ENCODE peak calls at places on chromosome 16, in seven cellular contexts. V is AG04450, C is B cell, X is brain microvascular endothelial cell, S is K562, P is nephron progenitor cell, T is thoracic aorta. N is an unnamed sample.

GRCh38 chr16:22008215-22009142 is 568 bp downstream of the MOSMO start:
- DNase-seq in V (no peak), C (peak), X (no peak), S (no peak), P (peak), T (no peak), N (peak)

GRCh38 chr16:84340305-84341040 is 27.9 kb upstream of the ATP2C2 start:
- DNase-seq in V (no peak), C (no peak), X (no peak), S (no peak), P (no peak), T (no peak), N (no peak)

GRCh38 chr16:23365602-23366240 is 63.6 kb downstream of the SCNN1B start:
- DNase-seq in V (no peak), C (no peak), X (no peak), S (no peak), P (no peak), T (no peak), N (no peak)

GRCh38 chr16:88599092-88599733 is 29.0 kb downstream of the ZC3H18 start:
- DNase-seq in V (no peak), C (no peak), X (no peak), S (no peak), P (no peak), T (peak), N (no peak)

GRCh38 chr16:73473713-73474112 is 425.8 kb upstream of the ZFHX3 start:
- DNase-seq in V (no peak), C (no peak), X (no peak), S (no peak), P (no peak), T (no peak), N (no peak)

GRCh38 chr16:49407873-49408565 is 34.4 kb downstream of the C16orf78 start:
- DNase-seq in V (peak), C (peak), X (peak), S (peak), P (peak), T (peak), N (peak)

GRCh38 chr16:81863630-81864352 is 84.7 kb downstream of the PLCG2 start:
- DNase-seq in V (no peak), C (peak), X (no peak), S (no peak), P (no peak), T (no peak), N (peak)

GRCh38 chr16:4679854-4680636 is 13.3 kb upstream of the NUDT16L1 start:
- DNase-seq in V (peak), C (no peak), X (no peak), S (no peak), P (no peak), T (no peak), N (no peak)

GRCh38 chr16:19344224-19344801 is 58.8 kb downstream of the CLEC19A start:
- DNase-seq in V (no peak), C (no peak), X (no peak), S (no peak), P (no peak), T (no peak), N (no peak)

GRCh38 chr16:89905511-89906140 is 13.0 kb upstream of the MC1R start:
- DNase-seq in V (no peak), C (no peak), X (no peak), S (no peak), P (no peak), T (no peak), N (no peak)

GRCh38 chr16:81505011-81505660 is 60.5 kb downstream of the CMIP start:
- DNase-seq in V (no peak), C (peak), X (no peak), S (peak), P (peak), T (no peak), N (peak)

GRCh38 chr16:14415291-14415690 is 214.8 kb downstream of the PARN start:
- DNase-seq in V (no peak), C (no peak), X (no peak), S (no peak), P (no peak), T (no peak), N (no peak)

GRCh38 chr16:53414381-53414780 is 19.9 kb upstream of the RBL2 start:
- DNase-seq in V (no peak), C (no peak), X (no peak), S (no peak), P (no peak), T (no peak), N (no peak)

GRCh38 chr16:64900517-64900916 is 221.3 kb downstream of the CDH11 start:
- DNase-seq in V (no peak), C (no peak), X (no peak), S (no peak), P (no peak), T (no peak), N (no peak)

GRCh38 chr16:76371441-76371840 is 94.2 kb downstream of the CNTNAP4 start:
- DNase-seq in V (no peak), C (no peak), X (no peak), S (no peak), P (no peak), T (no peak), N (no peak)

GRCh38 chr16:88669986-88670385 is 7.1 kb upstream of the MVD start:
- DNase-seq in V (no peak), C (no peak), X (no peak), S (no peak), P (no peak), T (no peak), N (no peak)

GRCh38 chr16:83402160-83402794 is 405.5 kb upstream of the HSBP1 start:
- DNase-seq in V (no peak), C (no peak), X (no peak), S (no peak), P (no peak), T (no peak), N (no peak)

GRCh38 chr16:76450890-76451289 is 173.7 kb downstream of the CNTNAP4 start:
- DNase-seq in V (no peak), C (no peak), X (no peak), S (no peak), P (peak), T (no peak), N (no peak)

GRCh38 chr16:90018297-90019200 is 707 bp downstream of the DBNDD1 start:
- DNase-seq in V (no peak), C (no peak), X (no peak), S (peak), P (peak), T (no peak), N (no peak)

GRCh38 chr16:71629617-71630016 is 3.6 kb downstream of the MARVELD3 start:
- DNase-seq in V (no peak), C (no peak), X (no peak), S (no peak), P (no peak), T (no peak), N (no peak)

GRCh38 chr16:71626858-71627213 is 852 bp downstream of the MARVELD3 start:
- DNase-seq in V (no peak), C (no peak), X (no peak), S (peak), P (no peak), T (no peak), N (no peak)

GRCh38 chr16:71628810-71629209 is 2.8 kb downstream of the MARVELD3 start:
- DNase-seq in V (no peak), C (no peak), X (peak), S (no peak), P (no peak), T (no peak), N (no peak)

GRCh38 chr16:71626018-71626857 is at the start of gene MARVELD3:
- DNase-seq in V (no peak), C (peak), X (no peak), S (peak), P (peak), T (no peak), N (peak)

GRCh38 chr16:71627631-71628236 is 1.8 kb downstream of the MARVELD3 start:
- DNase-seq in V (no peak), C (no peak), X (no peak), S (peak), P (no peak), T (no peak), N (no peak)
- TF ChIP-seq CTCF in V (no peak), C (no peak), X (no peak), S (no peak), P (no peak), T (no peak), N (no peak)

GRCh38 chr16:66421891-66422290 is 5.2 kb upstream of the BEAN1 start:
- DNase-seq in V (no peak), C (no peak), X (no peak), S (no peak), P (no peak), T (no peak), N (no peak)

GRCh38 chr16:66420396-66420795 is 6.7 kb upstream of the BEAN1 start:
- DNase-seq in V (no peak), C (no peak), X (no peak), S (no peak), P (no peak), T (no peak), N (no peak)

GRCh38 chr16:66418165-66418962 is 8.7 kb upstream of the BEAN1 start:
- DNase-seq in V (no peak), C (no peak), X (no peak), S (no peak), P (no peak), T (no peak), N (no peak)

GRCh38 chr16:66416981-66417700 is 10.0 kb upstream of the BEAN1 start:
- DNase-seq in V (no peak), C (no peak), X (no peak), S (no peak), P (no peak), T (no peak), N (no peak)

GRCh38 chr16:66419527-66419926 is 7.6 kb upstream of the BEAN1 start:
- DNase-seq in V (no peak), C (no peak), X (no peak), S (peak), P (no peak), T (no peak), N (no peak)
- TF ChIP-seq CTCF in V (peak), C (no peak), X (peak), S (no peak), P (no peak), T (no peak), N (no peak)

GRCh38 chr16:66758086-66758485 is 6.7 kb upstream of the DYNC1LI2 start:
- DNase-seq in V (no peak), C (no peak), X (no peak), S (no peak), P (no peak), T (no peak), N (no peak)
- TF ChIP-seq CTCF in V (no peak), C (no peak), X (peak), S (no peak), P (no peak), T (no peak), N (no peak)

GRCh38 chr16:30949655-30950515 is 1.0 kb downstream of the ORAI3 start:
- DNase-seq in V (no peak), C (peak), X (peak), S (peak), P (peak), T (no peak), N (peak)
- TF ChIP-seq CTCF in V (peak), C (peak), X (peak), S (peak), P (no peak), T (no peak), N (peak)

DNA sequence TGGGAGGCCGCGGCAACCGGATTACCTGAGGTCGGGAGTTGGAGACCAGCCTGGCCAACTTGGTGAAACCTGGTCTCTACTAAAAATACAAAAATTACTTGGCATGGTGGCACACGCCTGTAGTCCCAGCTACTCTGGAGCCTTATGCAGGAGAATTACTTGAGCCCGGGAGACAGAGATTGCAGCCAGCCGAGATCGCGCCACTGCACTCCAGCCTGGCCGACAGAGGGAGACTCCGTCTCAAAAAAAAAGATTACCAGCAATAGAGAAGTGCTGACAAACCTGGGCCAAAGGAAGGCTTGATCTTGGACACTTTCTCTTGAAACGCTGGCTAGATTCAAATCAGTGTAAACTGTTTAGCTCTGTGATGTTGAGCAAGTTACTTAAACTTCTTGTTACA is 4.3 kb downstream of the MT1H start:
- DNase-seq in V (no peak), C (peak), X (no peak), S (no peak), P (peak), T (no peak), N (no peak)
- TF ChIP-seq CTCF in V (peak), C (peak), X (peak), S (peak), P (peak), T (peak), N (peak)

DNA sequence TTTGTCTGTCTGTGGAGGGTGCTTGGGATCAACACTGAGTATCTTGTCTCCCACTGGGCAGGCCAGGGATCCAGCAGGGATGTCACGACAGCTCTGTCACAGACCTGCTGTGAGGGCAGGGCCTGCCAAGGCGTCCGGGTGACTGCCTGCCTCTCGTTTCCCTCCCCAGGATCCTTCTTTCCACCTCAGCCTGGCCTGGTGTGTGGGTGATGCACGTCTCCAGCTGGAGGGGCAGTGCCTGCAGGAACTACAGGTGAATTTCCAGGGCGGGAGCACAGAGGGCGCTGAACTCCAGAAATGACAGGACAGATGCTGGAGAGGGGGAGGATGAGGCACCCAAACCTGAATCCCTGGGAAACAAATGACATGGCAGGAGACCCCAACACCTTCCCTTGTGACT is 6.8 kb upstream of the MMP15 start:
- DNase-seq in V (no peak), C (no peak), X (no peak), S (no peak), P (no peak), T (no peak), N (no peak)
- TF ChIP-seq CTCF in V (no peak), C (no peak), X (no peak), S (peak), P (no peak), T (no peak), N (no peak)